ENCODE peak calls at places on chromosomes 5 and 9, in six cellular contexts. B is brain microvascular endothelial cell, G is amniotic epithelial cell, S is neural progenitor cell, O is substantia nigra, W is Peyer's patch. J is an unnamed sample.

GRCh38 chr5:56815657-56816545 is 552 bp downstream of the MAP3K1 start:
- DNase-seq in B (no peak), G (no peak), S (peak; percentile 65), O (peak; percentile 52), W (peak; percentile 68), J (peak; percentile 49)

GRCh38 chr9:131233556-131233955 is 42.8 kb downstream of the FAM78A start:
- DNase-seq in B (no peak), G (no peak), S (no peak), O (no peak), W (no peak), J (no peak)

GRCh38 chr5:10702040-10702629 is 58.9 kb downstream of the DAP start:
- DNase-seq in B (peak; percentile 97), G (peak; percentile 99), S (no peak), O (no peak), W (no peak), J (no peak)

GRCh38 chr9:33719581-33720374 is 75.6 kb upstream of the PRSS3 start:
- DNase-seq in B (no peak), G (no peak), S (peak; percentile 56), O (peak; percentile 13), W (peak; percentile 52), J (peak; percentile 83)

GRCh38 chr5:73201547-73202513 is 28.8 kb downstream of the TMEM174 start:
- DNase-seq in B (peak; percentile 53), G (peak; percentile 67), S (peak; percentile 85), O (peak; percentile 75), W (peak; percentile 95), J (peak; percentile 98)

GRCh38 chr5:154214236-154215106 is 23.9 kb downstream of the GALNT10 start:
- DNase-seq in B (peak; percentile 32), G (peak; percentile 93), S (no peak), O (no peak), W (no peak), J (no peak)

GRCh38 chr9:125089331-125089730 is 54.0 kb downstream of the SCAI start:
- DNase-seq in B (no peak), G (no peak), S (no peak), O (no peak), W (no peak), J (no peak)

GRCh38 chr5:177094224-177095087 is 7.7 kb downstream of the FGFR4 start:
- DNase-seq in B (peak; percentile 14), G (peak; percentile 69), S (peak; percentile 49), O (no peak), W (peak; percentile 68), J (no peak)

GRCh38 chr9:125479846-125480615 is 218.4 kb downstream of the GAPVD1 start:
- DNase-seq in B (no peak), G (no peak), S (no peak), O (no peak), W (no peak), J (no peak)

GRCh38 chr9:76688471-76689238 is 75.6 kb upstream of the PCA3 start:
- DNase-seq in B (no peak), G (peak; percentile 60), S (no peak), O (no peak), W (no peak), J (no peak)

GRCh38 chr5:17182494-17182893 is 34.9 kb upstream of the BASP1 start:
- DNase-seq in B (peak; percentile 39), G (no peak), S (no peak), O (no peak), W (no peak), J (no peak)

GRCh38 chr9:93188426-93189368 is 4.8 kb downstream of the WNK2 start:
- DNase-seq in B (no peak), G (no peak), S (peak; percentile 38), O (no peak), W (peak; percentile 50), J (no peak)

GRCh38 chr5:176810084-176810597 is at the start of gene UNC5A:
- DNase-seq in B (peak; percentile 10), G (peak; percentile 21), S (peak; percentile 88), O (no peak), W (no peak), J (peak; percentile 74)

GRCh38 chr9:131019387-131020239 is 10.6 kb downstream of the LAMC3 start:
- DNase-seq in B (no peak), G (no peak), S (no peak), O (no peak), W (no peak), J (no peak)

GRCh38 chr9:96317335-96317980 is 15.5 kb upstream of the HSD17B3 start:
- DNase-seq in B (peak; percentile 37), G (peak; percentile 58), S (peak; percentile 73), O (peak; percentile 68), W (peak; percentile 56), J (peak; percentile 59)

GRCh38 chr5:39080597-39081204 is 6.5 kb upstream of the RICTOR start:
- DNase-seq in B (peak; percentile 25), G (peak; percentile 85), S (peak; percentile 63), O (peak; percentile 21), W (no peak), J (peak; percentile 65)

GRCh38 chr9:87740198-87740597 is 14.3 kb downstream of the CTSL start:
- DNase-seq in B (no peak), G (no peak), S (no peak), O (no peak), W (no peak), J (no peak)

GRCh38 chr5:146081685-146082084 is 23.7 kb downstream of the PLAC8L1 start:
- DNase-seq in B (no peak), G (no peak), S (no peak), O (no peak), W (no peak), J (no peak)

GRCh38 chr5:131221888-131222287 is 42.0 kb upstream of the CDC42SE2 start:
- DNase-seq in B (peak; percentile 25), G (peak; percentile 36), S (no peak), O (no peak), W (no peak), J (no peak)

GRCh38 chr9:101465330-101465915 is 29.8 kb upstream of the ALDOB start:
- DNase-seq in B (peak; percentile 53), G (peak; percentile 32), S (peak; percentile 60), O (no peak), W (peak; percentile 74), J (peak; percentile 41)

GRCh38 chr5:891837-892389 is 688 bp downstream of the BRD9 start:
- DNase-seq in B (no peak), G (peak; percentile 12), S (no peak), O (no peak), W (no peak), J (no peak)

J was measured in H9.